ENCODE peak calls at places on chromosomes 6 and 20, in seven cellular contexts. E is brain microvascular endothelial cell, A is astrocyte of the cerebellum, W is AG04449, C is upper lobe of left lung, T is GM13977, K is stomach. G is an unnamed sample.

GRCh38 chr6:111668410-111668809 is 62.7 kb upstream of the TRAF3IP2 start:
- DNase-seq in E (no peak), A (no peak), W (no peak), C (no peak), T (no peak), K (no peak), G (no peak)

GRCh38 chr20:14199111-14199510 is 138.3 kb downstream of the FLRT3 start:
- DNase-seq in E (peak), A (peak), W (no peak), C (no peak), T (no peak), K (no peak), G (no peak)

GRCh38 chr20:47686545-47686944 is 98.7 kb downstream of the SULF2 start:
- DNase-seq in E (peak), A (peak), W (no peak), C (no peak), T (no peak), K (no peak), G (no peak)

GRCh38 chr6:137001287-137001976 is 43.3 kb downstream of the IL20RA start:
- DNase-seq in E (no peak), A (no peak), W (no peak), C (no peak), T (no peak), K (no peak), G (no peak)

GRCh38 chr6:3108746-3109414 is 9.6 kb upstream of the BPHL start:
- DNase-seq in E (no peak), A (no peak), W (no peak), C (no peak), T (no peak), K (peak), G (no peak)

GRCh38 chr6:37757381-37757780 is 59.7 kb upstream of the MDGA1 start:
- DNase-seq in E (no peak), A (no peak), W (no peak), C (no peak), T (no peak), K (no peak), G (no peak)

GRCh38 chr20:62193079-62194025 is 10.5 kb downstream of the MTG2 start:
- DNase-seq in E (no peak), A (no peak), W (no peak), C (no peak), T (no peak), K (no peak), G (no peak)

GRCh38 chr6:167543602-167544506 is 219.0 kb downstream of the TTLL2 start:
- DNase-seq in E (peak), A (no peak), W (no peak), C (no peak), T (no peak), K (no peak), G (no peak)

GRCh38 chr20:47865451-47865850 is 80.2 kb upstream of the SULF2 start:
- DNase-seq in E (no peak), A (no peak), W (no peak), C (no peak), T (no peak), K (no peak), G (no peak)

GRCh38 chr20:19756756-19757486 is 1.1 kb upstream of the RIN2 start:
- DNase-seq in E (no peak), A (no peak), W (no peak), C (no peak), T (no peak), K (peak), G (no peak)

GRCh38 chr6:130675072-130675471 is 152.1 kb upstream of the SMLR1 start:
- DNase-seq in E (peak), A (no peak), W (no peak), C (no peak), T (no peak), K (peak), G (no peak)

GRCh38 chr20:17871181-17871580 is 97.4 kb downstream of the SNX5 start:
- DNase-seq in E (peak), A (no peak), W (no peak), C (no peak), T (no peak), K (no peak), G (no peak)

GRCh38 chr6:57097596-57097995 is 7.6 kb downstream of the ZNF451 start:
- DNase-seq in E (peak), A (no peak), W (no peak), C (no peak), T (no peak), K (no peak), G (no peak)

GRCh38 chr6:2949121-2949520 is 22.2 kb downstream of the SERPINB6 start:
- DNase-seq in E (no peak), A (no peak), W (no peak), C (no peak), T (no peak), K (peak), G (no peak)

GRCh38 chr6:34490390-34491090 is 24.7 kb downstream of the PACSIN1 start:
- DNase-seq in E (no peak), A (no peak), W (no peak), C (no peak), T (no peak), K (no peak), G (no peak)

GRCh38 chr6:139522471-139523220 is 148.2 kb upstream of the CITED2 start:
- DNase-seq in E (no peak), A (peak), W (no peak), C (no peak), T (no peak), K (no peak), G (no peak)

GRCh38 chr20:17725094-17725835 is 25.5 kb downstream of the BANF2 start:
- DNase-seq in E (no peak), A (no peak), W (no peak), C (peak), T (no peak), K (no peak), G (no peak)

GRCh38 chr20:605237-605636 is 4.9 kb downstream of the TCF15 start:
- DNase-seq in E (no peak), A (no peak), W (no peak), C (no peak), T (no peak), K (no peak), G (no peak)

GRCh38 chr6:122610690-122611455 is 668 bp downstream of the PKIB start:
- DNase-seq in E (no peak), A (no peak), W (no peak), C (peak), T (peak), K (peak), G (no peak)

GRCh38 chr6:6858533-6858982 is 249.2 kb upstream of the RREB1 start:
- DNase-seq in E (no peak), A (no peak), W (no peak), C (no peak), T (no peak), K (no peak), G (no peak)

DNA sequence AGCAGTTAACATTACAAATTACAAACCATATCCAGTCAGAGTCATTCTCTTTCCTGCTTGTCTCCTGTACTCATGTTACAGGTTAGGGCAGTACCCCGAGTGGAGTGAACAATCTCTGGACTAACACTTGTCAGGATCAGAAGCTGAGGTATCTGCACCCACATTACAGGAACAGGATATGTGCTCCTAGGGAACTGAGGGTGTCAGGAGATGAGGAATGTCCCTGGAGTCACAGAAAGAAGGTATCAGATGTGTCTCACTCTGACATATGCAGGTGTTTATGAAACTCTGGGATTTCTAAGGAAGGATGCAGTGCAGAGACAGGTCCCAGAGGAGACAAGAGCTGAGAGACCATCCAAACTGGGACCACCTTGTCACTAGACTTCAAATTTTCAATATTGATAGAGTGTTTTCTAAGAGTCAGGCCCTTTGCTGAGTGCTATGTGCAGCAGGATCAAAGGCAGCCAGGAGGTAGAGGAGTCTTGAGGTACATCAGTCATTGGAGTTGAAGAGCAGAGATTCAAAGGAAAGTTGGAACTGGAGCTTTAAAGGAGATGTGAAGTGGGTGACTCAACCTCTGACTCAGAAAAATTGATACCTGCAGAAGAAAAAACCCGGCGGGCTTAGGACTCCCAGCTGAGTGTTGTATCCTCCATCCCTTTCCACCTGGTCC is 12.6 kb downstream of the HLA-DPB1 start:
- DNase-seq in E (no peak), A (no peak), W (no peak), C (no peak), T (no peak), K (no peak), G (no peak)
- TF ChIP-seq CTCF in E (no peak), A (no peak), W (no peak), C (no peak), T (no peak), K (no peak), G (no peak)

GRCh38 chr6:17900011-17900410 is 87.4 kb downstream of the KIF13A start:
- DNase-seq in E (no peak), A (no peak), W (no peak), C (no peak), T (no peak), K (no peak), G (no peak)

GRCh38 chr6:17899491-17899890 is 87.9 kb downstream of the KIF13A start:
- DNase-seq in E (no peak), A (no peak), W (no peak), C (no peak), T (no peak), K (no peak), G (no peak)

GRCh38 chr6:17902953-17903352 is 84.5 kb downstream of the KIF13A start:
- DNase-seq in E (no peak), A (no peak), W (no peak), C (no peak), T (no peak), K (no peak), G (no peak)

GRCh38 chr6:17904491-17905120 is 82.8 kb downstream of the KIF13A start:
- DNase-seq in E (no peak), A (no peak), W (no peak), C (no peak), T (no peak), K (no peak), G (no peak)

GRCh38 chr6:17901493-17901892 is 85.9 kb downstream of the KIF13A start:
- DNase-seq in E (no peak), A (no peak), W (no peak), C (no peak), T (no peak), K (no peak), G (no peak)
- TF ChIP-seq CTCF in E (no peak), A (no peak), W (no peak), C (no peak), T (no peak), K (no peak), G (no peak)

GRCh38 chr6:17200395-17200794 is 80.8 kb upstream of the RBM24 start:
- DNase-seq in E (no peak), A (no peak), W (no peak), C (no peak), T (no peak), K (no peak), G (no peak)
- TF ChIP-seq CTCF in E (peak), A (no peak), W (no peak), C (no peak), T (no peak), K (no peak), G (no peak)

GRCh38 chr6:117399924-117400323 is 25.8 kb downstream of the ROS1 start:
- DNase-seq in E (no peak), A (no peak), W (no peak), C (no peak), T (no peak), K (no peak), G (no peak)

GRCh38 chr6:117395164-117395563 is 30.6 kb downstream of the ROS1 start:
- DNase-seq in E (no peak), A (no peak), W (no peak), C (no peak), T (no peak), K (no peak), G (no peak)

GRCh38 chr6:117396228-117396627 is 29.5 kb downstream of the ROS1 start:
- DNase-seq in E (no peak), A (no peak), W (no peak), C (no peak), T (no peak), K (no peak), G (no peak)

GRCh38 chr6:117399126-117399525 is 26.6 kb downstream of the ROS1 start:
- DNase-seq in E (no peak), A (no peak), W (no peak), C (no peak), T (no peak), K (no peak), G (no peak)

GRCh38 chr6:117397536-117398227 is 28.1 kb downstream of the ROS1 start:
- DNase-seq in E (no peak), A (no peak), W (no peak), C (no peak), T (no peak), K (no peak), G (no peak)
- TF ChIP-seq CTCF in E (no peak), A (no peak), W (no peak), C (no peak), T (no peak), K (no peak), G (no peak)

GRCh38 chr6:41826343-41827043 is 39.0 kb downstream of the TOMM6 start:
- DNase-seq in E (no peak), A (no peak), W (no peak), C (no peak), T (no peak), K (no peak), G (no peak)
- TF ChIP-seq CTCF in E (no peak), A (no peak), W (no peak), C (no peak), T (no peak), K (no peak), G (no peak)

GRCh38 chr6:51398793-51399192 is 580.1 kb downstream of the TFAP2B start:
- DNase-seq in E (no peak), A (no peak), W (no peak), C (no peak), T (no peak), K (no peak), G (no peak)
- TF ChIP-seq CTCF in E (no peak), A (no peak), W (no peak), C (no peak), T (no peak), K (no peak), G (no peak)

GRCh38 chr6:32607263-32607987 is 17.8 kb upstream of the HLA-DRB1 start:
- DNase-seq in E (no peak), A (no peak), W (no peak), C (no peak), T (no peak), K (no peak), G (no peak)
- TF ChIP-seq CTCF in E (no peak), A (no peak), W (no peak), C (no peak), T (no peak), K (no peak), G (no peak)

GRCh38 chr20:45154183-45154582 is 20.5 kb upstream of the PI3 start:
- DNase-seq in E (no peak), A (no peak), W (no peak), C (no peak), T (no peak), K (no peak), G (no peak)
- TF ChIP-seq CTCF in E (peak), A (no peak), W (no peak), C (no peak), T (no peak), K (no peak), G (no peak)

GRCh38 chr6:162814417-162814988 is 86.7 kb downstream of the PACRG start:
- DNase-seq in E (no peak), A (no peak), W (no peak), C (no peak), T (no peak), K (no peak), G (no peak)

GRCh38 chr6:162817196-162817595 is 89.4 kb downstream of the PACRG start:
- DNase-seq in E (no peak), A (no peak), W (no peak), C (no peak), T (no peak), K (no peak), G (no peak)

GRCh38 chr6:162819284-162819683 is 91.5 kb downstream of the PACRG start:
- DNase-seq in E (no peak), A (no peak), W (no peak), C (no peak), T (no peak), K (no peak), G (no peak)
- TF ChIP-seq CTCF in E (no peak), A (no peak), W (no peak), C (no peak), T (no peak), K (no peak), G (no peak)

G was measured in activated B cell treated with CpG ODN at 0.5 μM for 24 hours.